ENCODE peak calls at places on chromosomes 4 and X, in ten cellular contexts. L, R, O, Y, J, E, U, T, C and A are unnamed samples.

GRCh38 chrX:17226736-17227135 is 148.3 kb upstream of the NHS start:
- DNase-seq in L (no peak), R (peak; percentile 50), O (no peak), Y (no peak), J (no peak), E (no peak), U (no peak), T (no peak), C (no peak), A (no peak)

GRCh38 chr4:130029442-130029841 is 933.5 kb downstream of the C4orf33 start:
- DNase-seq in L (no peak), R (no peak), O (no peak), Y (no peak), J (no peak), E (no peak), U (no peak), T (no peak), C (no peak), A (no peak)

GRCh38 chrX:140949231-140949630 is 53.2 kb upstream of the SPANXB1 start:
- DNase-seq in L (no peak), R (no peak), O (no peak), Y (no peak), J (no peak), E (no peak), U (peak; percentile 3), T (no peak), C (no peak), A (no peak)

GRCh38 chr4:55635760-55636621 is at the start of gene NMU:
- DNase-seq in L (peak; percentile 45), R (peak; percentile 77), O (peak; percentile 76), Y (peak; percentile 61), J (peak; percentile 17), E (no peak), U (peak; percentile 29), T (no peak), C (peak; percentile 67), A (peak; percentile 60)

GRCh38 chrX:45351478-45351877 is 150.8 kb upstream of the DIPK2B start:
- DNase-seq in L (peak; percentile 76), R (no peak), O (no peak), Y (no peak), J (no peak), E (no peak), U (peak; percentile 81), T (no peak), C (no peak), A (no peak)

GRCh38 chrX:121298499-121298898 is 251.1 kb downstream of the GLUD2 start:
- DNase-seq in L (no peak), R (no peak), O (no peak), Y (no peak), J (no peak), E (no peak), U (no peak), T (no peak), C (no peak), A (no peak)

GRCh38 chr4:110361921-110362320 is 114.0 kb upstream of the ENPEP start:
- DNase-seq in L (peak; percentile 29), R (no peak), O (no peak), Y (no peak), J (no peak), E (no peak), U (peak; percentile 93), T (no peak), C (no peak), A (peak; percentile 22)

GRCh38 chrX:46649421-46650260 is 76.1 kb downstream of the CHST7 start:
- DNase-seq in L (peak; percentile 42), R (peak; percentile 38), O (no peak), Y (no peak), J (no peak), E (no peak), U (no peak), T (no peak), C (no peak), A (peak; percentile 13)

GRCh38 chrX:94400488-94400887 is 726.5 kb downstream of the FAM133A start:
- DNase-seq in L (no peak), R (no peak), O (no peak), Y (no peak), J (no peak), E (no peak), U (no peak), T (no peak), C (no peak), A (peak; percentile 63)

DNA sequence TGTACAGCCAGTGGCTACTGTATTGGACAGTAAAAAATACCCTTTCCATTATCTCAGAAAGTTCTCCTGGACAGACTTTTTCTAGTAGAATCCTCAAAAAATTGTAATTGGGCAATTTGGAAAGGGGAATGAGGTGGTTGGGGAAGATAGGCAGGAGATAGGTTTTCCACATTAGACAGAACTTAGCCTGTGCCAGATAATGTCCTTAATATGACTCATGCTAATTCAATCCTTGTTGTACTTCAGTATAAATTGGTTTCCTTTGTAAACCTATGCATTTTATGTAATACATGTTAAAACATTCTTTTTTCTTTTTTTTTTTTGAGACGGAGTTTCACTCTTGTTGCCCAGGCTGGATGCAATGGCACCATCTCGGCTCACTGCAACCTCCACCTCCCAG is 8.9 kb downstream of the EIF4E start:
- DNase-seq in L (peak; percentile 58), R (no peak), O (no peak), Y (no peak), J (no peak), E (no peak), U (peak; percentile 76), T (no peak), C (no peak), A (no peak)
- H3K4me3 ChIP-seq in L (no peak overlapping the region), R (no peak overlapping the region), O (no peak overlapping the region), Y (no peak overlapping the region), J (no peak overlapping the region), E (no peak overlapping the region), U (no peak overlapping the region), T (no peak overlapping the region), C (no peak overlapping the region), A (no peak overlapping the region)

DNA sequence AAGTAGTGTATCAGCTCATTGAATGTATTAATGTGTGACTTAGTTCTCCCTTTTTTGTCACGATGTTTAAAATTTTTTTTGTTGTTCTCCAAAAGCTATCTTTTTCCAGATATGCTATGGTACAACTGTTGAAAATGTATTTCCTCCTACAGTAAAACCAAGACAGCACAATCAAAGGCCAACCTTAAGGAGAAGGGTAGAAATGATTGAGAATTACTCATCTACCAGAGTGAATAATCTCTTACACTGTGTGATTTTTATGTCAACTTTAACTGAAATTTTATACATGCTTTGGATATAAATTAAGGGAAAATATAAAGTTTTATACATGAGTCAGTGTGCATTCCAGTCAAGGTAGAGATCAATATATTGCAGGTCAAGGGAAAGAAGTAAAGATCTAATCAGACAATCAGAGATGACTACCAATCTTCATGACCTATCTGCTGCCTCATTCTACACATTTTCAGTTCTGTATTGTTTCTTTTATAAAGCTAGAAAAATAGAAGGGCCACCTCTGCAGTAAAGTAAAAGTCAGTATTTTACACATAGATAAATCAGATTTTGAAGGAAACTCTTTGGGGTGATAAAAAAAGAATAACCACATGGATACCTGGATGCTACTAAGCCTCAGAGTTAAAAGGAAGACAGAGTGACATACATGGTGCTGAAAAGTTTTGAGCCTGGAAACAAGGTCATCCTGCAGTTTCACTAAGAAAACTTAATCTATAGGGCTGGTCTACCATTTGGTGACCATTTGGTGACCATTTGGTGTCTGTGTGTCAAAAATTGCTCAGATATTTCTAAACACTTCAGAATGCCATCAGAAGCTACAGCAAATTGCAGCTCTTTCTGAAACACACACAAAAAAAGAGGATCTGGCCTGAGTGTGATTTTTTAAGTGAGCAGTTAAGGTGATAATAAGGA is 1.6 kb downstream of the FAM13A start:
- DNase-seq in L (peak; percentile 28), R (no peak), O (no peak), Y (no peak), J (no peak), E (no peak), U (no peak), T (no peak), C (no peak), A (no peak)
- H3K4me3 ChIP-seq in L (peak overlapping the region; percentile 87), R (peak overlapping the region; percentile 47), O (no peak overlapping the region), Y (no peak overlapping the region), J (no peak overlapping the region), E (no peak overlapping the region), U (peak overlapping the region; percentile 51), T (peak overlapping the region; percentile 58), C (no peak overlapping the region), A (no peak overlapping the region)

GRCh38 chr4:37976513-37976912 is 16.3 kb downstream of the PTTG2 start:
- DNase-seq in L (peak; percentile 34), R (no peak), O (no peak), Y (no peak), J (no peak), E (no peak), U (peak; percentile 6), T (no peak), C (no peak), A (no peak)
- H3K4me3 ChIP-seq in L (peak overlapping the region; percentile 54), R (peak overlapping the region; percentile 31), O (peak overlapping the region; percentile 82), Y (no peak overlapping the region), J (no peak overlapping the region), E (peak overlapping the region; percentile 26), U (peak overlapping the region; percentile 37), T (peak overlapping the region; percentile 33), C (peak overlapping the region; percentile 53), A (peak overlapping the region; percentile 50)

GRCh38 chr4:4496604-4497372 is 45.1 kb downstream of the STX18 start:
- DNase-seq in L (no peak), R (no peak), O (no peak), Y (no peak), J (no peak), E (no peak), U (no peak), T (no peak), C (no peak), A (no peak)

GRCh38 chr4:4502694-4503311 is 39.0 kb downstream of the STX18 start:
- DNase-seq in L (peak; percentile 79), R (no peak), O (no peak), Y (no peak), J (peak; percentile 3), E (no peak), U (peak; percentile 77), T (no peak), C (no peak), A (peak; percentile 73)

GRCh38 chr4:4494882-4495281 is 47.0 kb downstream of the STX18 start:
- DNase-seq in L (no peak), R (no peak), O (no peak), Y (no peak), J (no peak), E (no peak), U (no peak), T (no peak), C (no peak), A (no peak)

GRCh38 chr4:4501678-4502077 is 40.2 kb downstream of the STX18 start:
- DNase-seq in L (no peak), R (no peak), O (no peak), Y (no peak), J (no peak), E (no peak), U (no peak), T (no peak), C (no peak), A (no peak)

DNA sequence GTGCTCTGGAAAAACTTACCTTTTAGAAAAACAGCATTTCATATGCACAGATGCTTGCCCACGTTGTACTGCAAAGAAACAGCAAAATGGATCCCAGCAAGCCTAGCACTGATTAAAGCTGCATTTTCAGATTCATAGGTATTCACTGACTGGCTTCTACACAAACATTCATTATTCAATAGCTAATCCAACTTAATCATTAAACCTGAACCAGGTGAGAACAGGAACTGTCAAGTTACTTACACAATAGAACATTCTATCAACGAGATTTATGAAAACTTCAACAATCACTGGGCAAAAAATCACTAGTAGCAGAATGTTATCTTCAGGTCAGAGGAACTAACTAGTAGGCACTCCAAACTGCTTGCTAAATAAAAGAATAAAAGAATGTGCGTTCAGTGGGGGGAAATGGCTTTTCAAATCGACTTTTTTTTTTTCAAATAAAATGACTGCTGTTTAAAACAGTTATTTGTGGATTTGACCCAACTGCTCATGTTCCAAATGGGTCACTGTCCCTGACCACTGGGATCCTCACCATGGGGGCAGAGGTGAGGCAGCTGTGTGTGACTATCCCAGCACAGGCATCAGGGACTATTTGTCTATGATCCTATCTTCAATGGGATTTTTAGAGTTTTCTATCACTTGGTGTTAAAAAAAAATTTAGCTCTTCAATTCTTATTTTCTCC is 42.3 kb downstream of the STX18 start:
- DNase-seq in L (no peak), R (no peak), O (no peak), Y (no peak), J (no peak), E (no peak), U (no peak), T (no peak), C (no peak), A (no peak)
- H3K4me3 ChIP-seq in L (no peak overlapping the region), R (no peak overlapping the region), O (no peak overlapping the region), Y (no peak overlapping the region), J (no peak overlapping the region), E (no peak overlapping the region), U (no peak overlapping the region), T (no peak overlapping the region), C (no peak overlapping the region), A (no peak overlapping the region)